ENCODE peak calls at places on chromosomes 6 and 20, in nine cellular contexts. I is T-helper 22 cell, M is hippocampal formation, O is KG1, T is amniotic stem cell, U is AG09319, Z is myocyte, R is SJSA1, B is frontal cortex. G is an unnamed sample.
A peak's percentile ranks its signal among the peaks of the same experiment; 100 is the strongest.

GRCh38 chr6:95501032-95501904 is 76.1 kb upstream of the MANEA start:
- DNase-seq in U (no peak), I (no peak), Z (peak; percentile 10), R (no peak), B (no peak), M (no peak), O (no peak), T (no peak), G (no peak)

GRCh38 chr6:53428886-53429285 is 80.1 kb upstream of the ELOVL5 start:
- DNase-seq in R (no peak), B (no peak), T (no peak), M (no peak), O (no peak), I (no peak), Z (no peak), U (no peak), G (no peak)

GRCh38 chr6:133953634-133954415 is 801 bp downstream of the TBPL1 start:
- DNase-seq in O (no peak), R (peak; percentile 11), U (no peak), Z (no peak), I (no peak), B (no peak), M (no peak), T (no peak), G (peak; percentile 18)

GRCh38 chr20:63035284-63036185 is 28.8 kb upstream of the BHLHE23 start:
- DNase-seq in B (no peak), Z (no peak), T (no peak), U (no peak), R (no peak), M (no peak), I (no peak), O (no peak), G (no peak)

GRCh38 chr6:109979033-109979921 is 1.2 kb downstream of the GPR6 start:
- DNase-seq in U (no peak), Z (no peak), I (no peak), B (no peak), O (no peak), R (no peak), M (no peak), T (no peak), G (no peak)

GRCh38 chr6:35936960-35937359 is 16.1 kb upstream of the SRPK1 start:
- DNase-seq in T (no peak), Z (no peak), I (no peak), U (no peak), O (no peak), B (no peak), M (no peak), R (no peak), G (no peak)

GRCh38 chr20:46607191-46607848 is 43.9 kb downstream of the SLC13A3 start:
- DNase-seq in R (no peak), O (no peak), T (no peak), U (no peak), B (no peak), M (no peak), Z (no peak), I (no peak), G (no peak)

GRCh38 chr6:91081452-91082067 is 494.7 kb upstream of the MAP3K7 start:
- DNase-seq in T (peak; percentile 1), B (peak; percentile 43), O (no peak), Z (peak; percentile 61), M (no peak), U (no peak), I (no peak), R (peak; percentile 43), G (peak; percentile 56)

GRCh38 chr20:36862857-36863668 is 12.9 kb upstream of the TLDC2 start:
- DNase-seq in I (no peak), R (peak; percentile 25), B (no peak), M (no peak), T (no peak), O (no peak), Z (no peak), U (no peak), G (no peak)

GRCh38 chr20:2521369-2522305 is 12.9 kb upstream of the ZNF343 start:
- DNase-seq in I (no peak), B (peak; percentile 34), R (peak; percentile 24), T (no peak), U (no peak), Z (peak; percentile 49), M (peak; percentile 13), O (peak; percentile 52), G (peak; percentile 36)

GRCh38 chr20:17169575-17170136 is 57.2 kb upstream of the PCSK2 start:
- DNase-seq in M (peak; percentile 2), Z (no peak), R (no peak), T (no peak), O (no peak), B (no peak), U (no peak), I (no peak), G (no peak)

GRCh38 chr20:62666736-62667529 is 24.6 kb downstream of the SLCO4A1 start:
- DNase-seq in R (no peak), U (no peak), T (no peak), I (no peak), M (peak; percentile 31), B (peak; percentile 62), Z (no peak), O (no peak), G (no peak)

GRCh38 chr6:87197547-87197946 is 42.2 kb downstream of the ZNF292 start:
- DNase-seq in I (no peak), Z (no peak), O (no peak), R (no peak), M (no peak), U (no peak), B (no peak), T (no peak), G (no peak)

G was measured in AML-193.